ENCODE peak calls at places on chromosome 9, in ten cellular contexts. M, A, H, W, E, B, Z, D, U and G are unnamed samples.
A peak's percentile ranks its signal among the peaks of the same experiment; 100 is the strongest.

GRCh38 chr9:17630531-17630949 is 51.7 kb downstream of the SH3GL2 start:
- DNase-seq in Z (no peak), D (no peak), B (no peak), A (no peak), U (no peak), E (no peak), W (no peak), M (no peak), H (no peak), G (no peak)

GRCh38 chr9:107007361-107007760 is 144.4 kb downstream of the ZNF462 start:
- DNase-seq in U (no peak), W (no peak), E (no peak), Z (no peak), M (no peak), H (no peak), B (no peak), D (no peak), A (no peak), G (no peak)

GRCh38 chr9:124312290-124313265 is 54.8 kb downstream of the NEK6 start:
- DNase-seq in A (no peak), U (no peak), Z (no peak), M (no peak), E (no peak), W (no peak), B (peak; percentile 46), D (no peak), H (no peak), G (no peak)

GRCh38 chr9:92481029-92481633 is 1.2 kb downstream of the ASPN start:
- DNase-seq in E (no peak), U (no peak), M (no peak), D (peak; percentile 82), H (no peak), A (no peak), Z (no peak), B (no peak), W (no peak), G (peak; percentile 51)

GRCh38 chr9:114156658-114157421 is 1.5 kb downstream of the COL27A1 start:
- DNase-seq in W (peak; percentile 90), M (peak; percentile 77), A (peak; percentile 69), Z (peak; percentile 84), U (peak; percentile 93), B (peak; percentile 82), E (peak; percentile 83), H (peak; percentile 90), D (peak; percentile 56), G (peak; percentile 65)

GRCh38 chr9:38417003-38417965 is 7.0 kb downstream of the IGFBPL1 start:
- DNase-seq in W (peak; percentile 13), A (no peak), D (peak; percentile 31), B (peak; percentile 43), U (no peak), Z (no peak), E (no peak), M (no peak), H (peak; percentile 24), G (no peak)

GRCh38 chr9:134294228-134295071 is 31.8 kb upstream of the RXRA start:
- DNase-seq in E (no peak), W (no peak), Z (no peak), D (no peak), M (no peak), U (peak; percentile 83), H (peak; percentile 81), A (peak; percentile 74), B (peak; percentile 87), G (no peak)

GRCh38 chr9:98707158-98708102 is 1.3 kb downstream of the GABBR2 start:
- DNase-seq in E (no peak), Z (peak; percentile 85), B (peak; percentile 79), A (peak; percentile 43), D (peak; percentile 60), M (no peak), H (no peak), W (peak; percentile 53), U (peak; percentile 80), G (no peak)

DNA sequence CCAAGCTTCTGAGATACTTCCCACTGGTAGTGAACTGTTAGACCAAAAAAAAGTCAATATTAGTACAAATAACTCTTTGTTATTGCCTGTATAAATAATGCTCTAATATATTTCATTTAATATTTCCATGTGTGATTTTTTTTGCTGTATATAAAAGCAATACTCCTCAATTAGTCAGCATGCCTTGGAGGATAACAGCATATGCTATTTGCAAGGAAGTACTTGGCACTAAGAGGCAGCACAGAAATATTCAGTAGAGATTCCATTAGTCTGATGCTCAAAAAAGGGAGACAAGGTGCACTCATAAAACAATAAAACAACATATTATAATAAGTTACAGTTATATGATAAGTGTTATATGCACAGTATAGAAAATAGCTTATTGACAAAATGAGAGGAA is 296.6 kb upstream of the MPDZ start:
- DNase-seq in M (no peak), A (no peak), D (no peak), Z (no peak), E (no peak), B (no peak), U (no peak), W (no peak), H (no peak), G (no peak)
- H3K27ac ChIP-seq in M (no peak overlapping the region), A (peak overlapping the region; percentile 25), D (no peak overlapping the region), Z (no peak overlapping the region), E (no peak overlapping the region), B (no peak overlapping the region), U (no peak overlapping the region), W (no peak overlapping the region), H (no peak overlapping the region), G (no peak overlapping the region)

GRCh38 chr9:130262771-130263170 is 2.8 kb upstream of the HMCN2 start:
- DNase-seq in D (no peak), B (no peak), U (peak; percentile 36), Z (no peak), M (no peak), A (no peak), W (no peak), H (peak; percentile 53), E (peak; percentile 35), G (no peak)

GRCh38 chr9:130263601-130264413 is 1.8 kb upstream of the HMCN2 start:
- DNase-seq in H (peak; percentile 63), W (peak; percentile 48), D (no peak), E (peak; percentile 44), B (no peak), M (no peak), A (peak; percentile 50), Z (no peak), U (peak; percentile 52), G (no peak)

GRCh38 chr9:130258999-130259398 is 6.6 kb upstream of the HMCN2 start:
- DNase-seq in B (no peak), M (no peak), D (no peak), W (no peak), Z (no peak), E (no peak), A (no peak), U (no peak), H (no peak), G (no peak)

GRCh38 chr9:130262061-130262745 is 3.4 kb upstream of the HMCN2 start:
- DNase-seq in D (no peak), H (peak; percentile 62), M (no peak), B (no peak), A (no peak), E (no peak), W (no peak), Z (no peak), U (no peak), G (no peak)

DNA sequence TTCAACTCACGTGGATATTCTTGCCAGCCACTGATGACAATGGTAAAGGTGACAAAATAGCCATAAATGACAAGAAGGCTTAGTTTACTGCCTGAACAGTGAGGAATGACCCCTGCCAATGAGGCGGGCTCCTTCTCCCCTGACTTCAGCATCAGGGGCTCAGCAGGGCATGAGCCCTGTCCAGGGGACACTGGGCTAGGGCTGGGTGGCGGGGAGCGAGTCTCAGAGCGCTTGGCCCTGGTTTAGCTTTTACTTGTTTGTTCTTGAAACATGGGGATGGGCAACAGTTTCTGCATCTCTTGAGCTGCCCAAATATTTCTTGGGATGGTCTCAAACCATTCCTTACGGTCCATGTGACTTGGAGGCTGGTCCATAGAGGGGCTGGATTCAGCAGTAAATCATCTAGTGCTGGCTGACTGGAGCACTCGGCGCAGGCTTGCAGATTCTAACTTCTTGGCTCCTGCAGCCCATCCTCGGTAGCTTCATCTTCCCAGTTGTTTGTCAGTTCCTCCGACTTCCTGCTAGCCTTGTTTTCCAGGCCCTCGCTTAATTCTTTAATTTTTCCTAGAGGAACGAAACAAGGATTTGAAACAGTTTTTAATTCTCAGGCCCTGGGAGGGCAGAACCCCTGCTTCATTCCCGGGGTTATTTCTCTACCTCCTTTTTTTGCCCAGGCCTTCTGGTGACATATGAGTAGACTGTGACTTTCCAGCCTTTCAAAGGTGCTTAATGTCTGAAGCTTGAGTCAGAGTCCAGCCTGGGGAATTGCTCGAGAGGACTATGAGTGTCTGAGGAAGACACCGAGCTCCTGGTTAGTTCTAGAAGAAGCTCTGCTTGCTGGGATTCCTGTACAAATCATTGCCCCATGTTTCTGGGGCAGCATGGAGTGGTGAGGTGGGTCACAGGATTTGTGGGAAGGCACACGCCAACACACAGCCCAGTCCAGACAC is 4.5 kb upstream of the HMCN2 start:
- DNase-seq in E (peak; percentile 52), B (no peak), U (no peak), H (peak; percentile 85), D (no peak), M (no peak), Z (no peak), A (no peak), W (no peak), G (no peak)
- H3K27ac ChIP-seq in E (no peak overlapping the region), B (no peak overlapping the region), U (no peak overlapping the region), H (peak overlapping the region; percentile 58), D (no peak overlapping the region), M (no peak overlapping the region), Z (no peak overlapping the region), A (no peak overlapping the region), W (no peak overlapping the region), G (no peak overlapping the region)

DNA sequence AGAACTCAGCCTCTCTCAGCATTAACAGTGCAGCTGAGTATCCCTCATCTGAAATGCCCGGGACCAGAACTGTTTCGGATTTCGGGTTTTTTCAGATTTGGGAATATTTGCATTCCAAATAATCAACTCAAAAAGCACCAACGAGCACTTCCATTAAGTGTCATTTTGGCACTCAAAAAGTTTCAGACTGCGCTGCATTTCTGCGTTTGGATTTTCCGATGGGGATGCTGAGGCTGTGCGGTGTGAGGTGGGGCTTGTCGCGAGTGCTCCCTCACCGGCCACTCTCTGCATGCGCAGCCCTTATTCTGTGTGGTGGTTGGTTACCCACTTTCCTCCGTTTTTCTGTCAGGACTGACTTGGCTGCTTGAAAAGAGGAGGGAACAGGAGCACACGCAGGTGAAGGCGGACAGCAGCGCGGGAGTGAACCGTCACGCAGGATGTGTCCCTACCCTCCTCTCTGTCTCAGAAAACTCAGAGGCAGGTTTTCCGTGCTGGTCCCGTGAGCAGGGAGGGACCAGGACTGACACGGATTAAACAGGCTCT is 8.4 kb downstream of the UBAC1 start:
- DNase-seq in U (no peak), B (no peak), M (no peak), W (no peak), Z (no peak), A (no peak), D (no peak), E (no peak), H (no peak), G (no peak)
- H3K27ac ChIP-seq in U (no peak overlapping the region), B (no peak overlapping the region), M (no peak overlapping the region), W (peak overlapping the region; percentile 64), Z (peak overlapping the region; percentile 71), A (no peak overlapping the region), D (peak overlapping the region; percentile 98), E (no peak overlapping the region), H (no peak overlapping the region), G (peak overlapping the region; percentile 92)

GRCh38 chr9:135906291-135907005 is 898 bp downstream of the CAMSAP1 start:
- DNase-seq in H (peak; percentile 63), M (no peak), A (no peak), U (no peak), B (no peak), E (no peak), D (no peak), Z (peak; percentile 62), W (peak; percentile 67), G (no peak)

GRCh38 chr9:135905380-135906282 is 1.7 kb downstream of the CAMSAP1 start:
- DNase-seq in M (no peak), Z (peak; percentile 38), B (no peak), U (no peak), H (peak; percentile 54), W (peak; percentile 69), E (no peak), A (no peak), D (peak; percentile 76), G (no peak)

GRCh38 chr9:135908334-135909204 is 1.2 kb upstream of the CAMSAP1 start:
- DNase-seq in H (peak; percentile 71), D (no peak), E (no peak), Z (no peak), A (no peak), W (no peak), B (peak; percentile 56), M (no peak), U (no peak), G (no peak)

GRCh38 chr9:135907446-135908333 is at the start of gene CAMSAP1:
- DNase-seq in H (peak; percentile 96), M (peak; percentile 93), E (peak; percentile 95), B (peak; percentile 97), Z (peak; percentile 90), U (peak; percentile 97), D (peak; percentile 99), A (peak; percentile 96), W (peak; percentile 92), G (peak; percentile 76)

GRCh38 chr9:135907006-135907434 is 326 bp downstream of the CAMSAP1 start:
- DNase-seq in A (peak; percentile 60), E (no peak), B (no peak), D (no peak), H (peak; percentile 69), W (peak; percentile 44), M (no peak), Z (peak; percentile 28), U (no peak), G (no peak)
- H3K27ac ChIP-seq in A (peak overlapping the region; percentile 68), E (no peak overlapping the region), B (peak overlapping the region; percentile 49), D (peak overlapping the region; percentile 87), H (peak overlapping the region; percentile 76), W (no peak overlapping the region), M (peak overlapping the region; percentile 75), Z (no peak overlapping the region), U (no peak overlapping the region), G (no peak overlapping the region)